ENCODE peak calls at places on chromosomes 1 and 21, in nine cellular contexts. One of them, this sample, is unnamed.

GRCh38 chr1:61058477-61059245 is 23.7 kb upstream of the NFIA start:
- DNase-seq in NCI-H2029: no peak
- DNase-seq in amniotic stem cell: no peak
- DNase-seq in stimulated activated CD4-positive, alpha-beta T cell treated with anti-CD3 and anti-CD28 coated beads, Interleukin-1b, Interleukin-23, amount 100 ng/mL, for 48 hours: no peak
- DNase-seq in mesenteric fat pad: no peak
- DNase-seq in cardiac muscle cell: peak
- DNase-seq in HEK293T: no peak
- DNase-seq in T-helper 1 cell: no peak
- DNase-seq in foreskin fibroblast: peak
- DNase-seq in this sample: no peak

GRCh38 chr21:45371649-45372048 is 33.3 kb upstream of the COL18A1 start:
- DNase-seq in amniotic stem cell: no peak
- DNase-seq in stimulated activated CD4-positive, alpha-beta T cell treated with anti-CD3 and anti-CD28 coated beads, Interleukin-1b, Interleukin-23, amount 100 ng/mL, for 48 hours: no peak
- DNase-seq in foreskin fibroblast: no peak
- DNase-seq in NCI-H2029: no peak
- DNase-seq in cardiac muscle cell: peak
- DNase-seq in T-helper 1 cell: no peak
- DNase-seq in HEK293T: no peak
- DNase-seq in mesenteric fat pad: no peak
- DNase-seq in this sample: no peak

GRCh38 chr1:160618763-160619274 is 28.0 kb downstream of the SLAMF1 start:
- DNase-seq in stimulated activated CD4-positive, alpha-beta T cell treated with anti-CD3 and anti-CD28 coated beads, Interleukin-1b, Interleukin-23, amount 100 ng/mL, for 48 hours: peak
- DNase-seq in foreskin fibroblast: no peak
- DNase-seq in cardiac muscle cell: no peak
- DNase-seq in NCI-H2029: no peak
- DNase-seq in HEK293T: peak
- DNase-seq in amniotic stem cell: no peak
- DNase-seq in mesenteric fat pad: no peak
- DNase-seq in T-helper 1 cell: no peak
- DNase-seq in this sample: no peak

GRCh38 chr1:212957546-212957945 is 7.2 kb downstream of the VASH2 start:
- DNase-seq in stimulated activated CD4-positive, alpha-beta T cell treated with anti-CD3 and anti-CD28 coated beads, Interleukin-1b, Interleukin-23, amount 100 ng/mL, for 48 hours: no peak
- DNase-seq in cardiac muscle cell: no peak
- DNase-seq in T-helper 1 cell: no peak
- DNase-seq in HEK293T: no peak
- DNase-seq in mesenteric fat pad: peak
- DNase-seq in NCI-H2029: no peak
- DNase-seq in foreskin fibroblast: no peak
- DNase-seq in amniotic stem cell: no peak
- DNase-seq in this sample: no peak

GRCh38 chr1:169091480-169091941 is 15.0 kb upstream of the ATP1B1 start:
- DNase-seq in NCI-H2029: no peak
- DNase-seq in HEK293T: no peak
- DNase-seq in stimulated activated CD4-positive, alpha-beta T cell treated with anti-CD3 and anti-CD28 coated beads, Interleukin-1b, Interleukin-23, amount 100 ng/mL, for 48 hours: no peak
- DNase-seq in T-helper 1 cell: no peak
- DNase-seq in mesenteric fat pad: no peak
- DNase-seq in cardiac muscle cell: no peak
- DNase-seq in foreskin fibroblast: peak
- DNase-seq in amniotic stem cell: no peak
- DNase-seq in this sample: no peak

GRCh38 chr1:160376525-160377131 is 9.8 kb downstream of the NHLH1 start:
- DNase-seq in T-helper 1 cell: no peak
- DNase-seq in HEK293T: peak
- DNase-seq in NCI-H2029: peak
- DNase-seq in cardiac muscle cell: peak
- DNase-seq in mesenteric fat pad: no peak
- DNase-seq in amniotic stem cell: peak
- DNase-seq in stimulated activated CD4-positive, alpha-beta T cell treated with anti-CD3 and anti-CD28 coated beads, Interleukin-1b, Interleukin-23, amount 100 ng/mL, for 48 hours: peak
- DNase-seq in foreskin fibroblast: peak
- DNase-seq in this sample: no peak

GRCh38 chr1:79188371-79188770 is 181.8 kb upstream of the ADGRL4 start:
- DNase-seq in amniotic stem cell: no peak
- DNase-seq in foreskin fibroblast: peak
- DNase-seq in HEK293T: no peak
- DNase-seq in stimulated activated CD4-positive, alpha-beta T cell treated with anti-CD3 and anti-CD28 coated beads, Interleukin-1b, Interleukin-23, amount 100 ng/mL, for 48 hours: no peak
- DNase-seq in cardiac muscle cell: peak
- DNase-seq in T-helper 1 cell: no peak
- DNase-seq in mesenteric fat pad: no peak
- DNase-seq in NCI-H2029: no peak
- DNase-seq in this sample: peak

GRCh38 chr1:89757532-89757931 is 63.3 kb upstream of the LRRC8D start:
- DNase-seq in mesenteric fat pad: no peak
- DNase-seq in amniotic stem cell: no peak
- DNase-seq in T-helper 1 cell: no peak
- DNase-seq in stimulated activated CD4-positive, alpha-beta T cell treated with anti-CD3 and anti-CD28 coated beads, Interleukin-1b, Interleukin-23, amount 100 ng/mL, for 48 hours: peak
- DNase-seq in cardiac muscle cell: peak
- DNase-seq in foreskin fibroblast: peak
- DNase-seq in HEK293T: no peak
- DNase-seq in NCI-H2029: no peak
- DNase-seq in this sample: no peak

GRCh38 chr1:3080236-3080964 is 11.4 kb downstream of the PRDM16 start:
- DNase-seq in NCI-H2029: no peak
- DNase-seq in T-helper 1 cell: no peak
- DNase-seq in amniotic stem cell: no peak
- DNase-seq in foreskin fibroblast: no peak
- DNase-seq in stimulated activated CD4-positive, alpha-beta T cell treated with anti-CD3 and anti-CD28 coated beads, Interleukin-1b, Interleukin-23, amount 100 ng/mL, for 48 hours: no peak
- DNase-seq in HEK293T: no peak
- DNase-seq in cardiac muscle cell: no peak
- DNase-seq in mesenteric fat pad: no peak
- DNase-seq in this sample: no peak

GRCh38 chr1:47571161-47571560 is 133.3 kb downstream of the FOXD2 start:
- DNase-seq in mesenteric fat pad: no peak
- DNase-seq in amniotic stem cell: no peak
- DNase-seq in NCI-H2029: no peak
- DNase-seq in foreskin fibroblast: no peak
- DNase-seq in T-helper 1 cell: no peak
- DNase-seq in cardiac muscle cell: no peak
- DNase-seq in stimulated activated CD4-positive, alpha-beta T cell treated with anti-CD3 and anti-CD28 coated beads, Interleukin-1b, Interleukin-23, amount 100 ng/mL, for 48 hours: no peak
- DNase-seq in HEK293T: no peak
- DNase-seq in this sample: no peak

GRCh38 chr1:67883069-67883468 is 49.8 kb upstream of the GNG12 start:
- DNase-seq in foreskin fibroblast: peak
- DNase-seq in cardiac muscle cell: peak
- DNase-seq in NCI-H2029: no peak
- DNase-seq in mesenteric fat pad: no peak
- DNase-seq in HEK293T: no peak
- DNase-seq in stimulated activated CD4-positive, alpha-beta T cell treated with anti-CD3 and anti-CD28 coated beads, Interleukin-1b, Interleukin-23, amount 100 ng/mL, for 48 hours: no peak
- DNase-seq in T-helper 1 cell: no peak
- DNase-seq in amniotic stem cell: peak
- DNase-seq in this sample: peak

GRCh38 chr1:154810571-154810970 is 59.5 kb downstream of the KCNN3 start:
- DNase-seq in T-helper 1 cell: no peak
- DNase-seq in cardiac muscle cell: no peak
- DNase-seq in amniotic stem cell: no peak
- DNase-seq in HEK293T: no peak
- DNase-seq in NCI-H2029: no peak
- DNase-seq in mesenteric fat pad: no peak
- DNase-seq in stimulated activated CD4-positive, alpha-beta T cell treated with anti-CD3 and anti-CD28 coated beads, Interleukin-1b, Interleukin-23, amount 100 ng/mL, for 48 hours: peak
- DNase-seq in foreskin fibroblast: no peak
- DNase-seq in this sample: no peak

GRCh38 chr21:36929622-36930021 is 36.8 kb downstream of the HLCS start:
- DNase-seq in amniotic stem cell: no peak
- DNase-seq in HEK293T: no peak
- DNase-seq in NCI-H2029: no peak
- DNase-seq in mesenteric fat pad: no peak
- DNase-seq in T-helper 1 cell: no peak
- DNase-seq in stimulated activated CD4-positive, alpha-beta T cell treated with anti-CD3 and anti-CD28 coated beads, Interleukin-1b, Interleukin-23, amount 100 ng/mL, for 48 hours: no peak
- DNase-seq in cardiac muscle cell: no peak
- DNase-seq in foreskin fibroblast: peak
- DNase-seq in this sample: no peak

GRCh38 chr1:224747578-224747977 is 131.5 kb downstream of the CNIH3 start:
- DNase-seq in HEK293T: no peak
- DNase-seq in foreskin fibroblast: peak
- DNase-seq in NCI-H2029: peak
- DNase-seq in T-helper 1 cell: no peak
- DNase-seq in mesenteric fat pad: no peak
- DNase-seq in stimulated activated CD4-positive, alpha-beta T cell treated with anti-CD3 and anti-CD28 coated beads, Interleukin-1b, Interleukin-23, amount 100 ng/mL, for 48 hours: peak
- DNase-seq in amniotic stem cell: no peak
- DNase-seq in cardiac muscle cell: peak
- DNase-seq in this sample: no peak

GRCh38 chr1:107897428-107898339 is 67.3 kb downstream of the VAV3 start:
- DNase-seq in mesenteric fat pad: no peak
- DNase-seq in amniotic stem cell: no peak
- DNase-seq in NCI-H2029: no peak
- DNase-seq in T-helper 1 cell: no peak
- DNase-seq in HEK293T: no peak
- DNase-seq in cardiac muscle cell: no peak
- DNase-seq in stimulated activated CD4-positive, alpha-beta T cell treated with anti-CD3 and anti-CD28 coated beads, Interleukin-1b, Interleukin-23, amount 100 ng/mL, for 48 hours: peak
- DNase-seq in foreskin fibroblast: no peak
- DNase-seq in this sample: no peak

GRCh38 chr1:18921506-18922251 is 19.3 kb upstream of the ALDH4A1 start:
- DNase-seq in stimulated activated CD4-positive, alpha-beta T cell treated with anti-CD3 and anti-CD28 coated beads, Interleukin-1b, Interleukin-23, amount 100 ng/mL, for 48 hours: no peak
- DNase-seq in HEK293T: no peak
- DNase-seq in T-helper 1 cell: no peak
- DNase-seq in cardiac muscle cell: no peak
- DNase-seq in amniotic stem cell: no peak
- DNase-seq in NCI-H2029: no peak
- DNase-seq in foreskin fibroblast: no peak
- DNase-seq in mesenteric fat pad: no peak
- DNase-seq in this sample: no peak

GRCh38 chr1:119674110-119674509 is 26.0 kb upstream of the ZNF697 start:
- DNase-seq in cardiac muscle cell: peak
- DNase-seq in NCI-H2029: no peak
- DNase-seq in HEK293T: no peak
- DNase-seq in amniotic stem cell: no peak
- DNase-seq in T-helper 1 cell: no peak
- DNase-seq in stimulated activated CD4-positive, alpha-beta T cell treated with anti-CD3 and anti-CD28 coated beads, Interleukin-1b, Interleukin-23, amount 100 ng/mL, for 48 hours: no peak
- DNase-seq in foreskin fibroblast: peak
- DNase-seq in mesenteric fat pad: no peak
- DNase-seq in this sample: peak